ENCODE peak calls at places on chromosomes 13 and 19, in five cellular contexts. J, A, T, H and K are unnamed samples.

GRCh38 chr13:59424661-59425060 is 739.1 kb downstream of the DIAPH3 start:
- DNase-seq in A (no peak), J (no peak), H (no peak), T (no peak), K (no peak)

GRCh38 chr13:64910061-64910460 is 2320.1 kb downstream of the PCDH9 start:
- DNase-seq in T (no peak), J (no peak), A (no peak), H (no peak), K (no peak)

GRCh38 chr19:32392946-32393345 is 12.6 kb upstream of the DPY19L3 start:
- DNase-seq in T (no peak), J (no peak), H (no peak), A (no peak), K (no peak)

GRCh38 chr13:23515116-23515515 is 55.1 kb upstream of the TNFRSF19 start:
- DNase-seq in A (no peak), H (no peak), T (no peak), J (no peak), K (no peak)

GRCh38 chr13:50452761-50453160 is 390.7 kb downstream of the DLEU7 start:
- DNase-seq in T (no peak), H (no peak), J (no peak), A (no peak), K (no peak)

GRCh38 chr13:75489502-75490263 is 7.7 kb upstream of the TBC1D4 start:
- DNase-seq in A (no peak), T (no peak), J (no peak), H (no peak), K (no peak)

GRCh38 chr13:43831088-43831487 is 44.3 kb upstream of the ENOX1 start:
- DNase-seq in A (no peak), H (no peak), T (no peak), J (no peak), K (no peak)

GRCh38 chr19:52171321-52172169 is at the start of gene ZNF836:
- DNase-seq in H (peak; percentile 74), J (peak; percentile 95), T (peak; percentile 81), A (peak; percentile 89), K (peak; percentile 95)

GRCh38 chr13:24540236-24541126 is 27.9 kb upstream of the PARP4 start:
- DNase-seq in J (no peak), A (no peak), H (peak; percentile 7), T (peak; percentile 13), K (no peak)

GRCh38 chr13:113630296-113630695 is 27.7 kb downstream of the ATP4B start:
- DNase-seq in J (no peak), H (no peak), A (no peak), T (no peak), K (no peak)

GRCh38 chr19:752652-753517 is 2.0 kb downstream of the MISP start:
- DNase-seq in A (peak; percentile 97), H (no peak), T (no peak), J (no peak), K (peak; percentile 93)

GRCh38 chr13:78603240-78603947 is at the start of gene POU4F1:
- DNase-seq in A (no peak), J (no peak), T (peak; percentile 71), H (peak; percentile 92), K (peak; percentile 72)

GRCh38 chr19:13597625-13598024 is 91.3 kb upstream of the CACNA1A start:
- DNase-seq in A (peak; percentile 79), H (peak; percentile 75), T (peak; percentile 66), J (peak; percentile 33), K (no peak)

GRCh38 chr13:39215971-39216370 is 177.7 kb downstream of the NHLRC3 start:
- DNase-seq in J (no peak), A (no peak), H (no peak), T (no peak), K (no peak)

GRCh38 chr13:98068511-98068910 is 74.4 kb upstream of the FARP1 start:
- DNase-seq in T (no peak), H (no peak), J (no peak), A (no peak), K (no peak)

DNA sequence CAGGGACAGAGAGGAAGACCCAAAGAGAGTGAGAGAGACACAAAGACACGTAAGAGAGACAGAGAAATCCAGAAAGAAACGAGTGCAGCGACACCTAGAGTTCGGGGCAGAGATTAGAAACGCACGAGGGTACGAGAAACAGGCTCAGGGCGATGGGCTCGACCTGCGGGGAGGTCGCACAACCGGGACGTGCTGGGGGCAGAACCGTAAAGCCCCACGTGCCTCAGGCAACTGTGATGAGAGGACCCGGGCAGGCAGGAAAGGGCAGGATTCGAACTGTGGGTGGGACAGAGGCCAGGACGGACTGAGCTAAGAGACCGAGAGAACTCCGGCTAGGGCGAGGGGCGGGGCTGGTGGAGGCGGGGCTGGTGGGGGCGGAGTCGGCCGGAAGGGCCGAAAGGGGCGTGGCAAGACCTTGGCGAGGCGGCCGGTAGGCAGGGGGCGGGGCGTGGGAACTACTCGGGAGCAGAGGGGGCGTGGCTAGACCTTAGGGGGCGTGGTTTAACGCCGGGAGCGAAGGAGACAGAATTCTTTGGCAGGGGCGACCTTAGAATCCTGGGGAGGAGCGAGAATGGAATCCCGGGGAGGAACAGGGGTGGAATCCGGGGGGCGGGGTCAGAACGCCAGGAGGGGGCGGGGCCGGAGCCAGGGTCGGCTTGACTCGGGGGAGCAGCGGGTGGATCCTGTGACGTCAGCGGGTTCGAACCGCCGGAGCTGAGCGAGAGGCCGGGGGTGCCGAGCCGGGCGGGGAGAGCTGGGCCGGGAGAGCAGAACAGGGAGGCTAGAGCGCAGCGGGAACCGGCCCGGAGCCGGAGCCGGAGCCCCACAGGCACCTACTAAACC is at the start of gene NECTIN2:
- DNase-seq in J (peak; percentile 100), A (peak; percentile 90), H (peak; percentile 97), T (peak; percentile 99), K (peak; percentile 99)
- TF ChIP-seq POLR2A in J (peak; percentile 91), A (peak; percentile 55), H (peak; percentile 64), T (peak; percentile 76), K (peak; percentile 95)

GRCh38 chr19:4723465-4724251 is at the start of gene DPP9:
- DNase-seq in J (peak; percentile 96), T (peak; percentile 98), A (peak; percentile 97), H (peak; percentile 97), K (peak; percentile 96)

GRCh38 chr19:4724252-4724514 is 541 bp upstream of the DPP9 start:
- DNase-seq in T (no peak), J (no peak), A (no peak), H (no peak), K (peak; percentile 57)

GRCh38 chr19:4720037-4720700 is 3.5 kb downstream of the DPP9 start:
- DNase-seq in T (no peak), A (no peak), J (no peak), H (no peak), K (no peak)

GRCh38 chr19:4721196-4721595 is 2.4 kb downstream of the DPP9 start:
- DNase-seq in T (no peak), H (no peak), J (no peak), A (no peak), K (no peak)

DNA sequence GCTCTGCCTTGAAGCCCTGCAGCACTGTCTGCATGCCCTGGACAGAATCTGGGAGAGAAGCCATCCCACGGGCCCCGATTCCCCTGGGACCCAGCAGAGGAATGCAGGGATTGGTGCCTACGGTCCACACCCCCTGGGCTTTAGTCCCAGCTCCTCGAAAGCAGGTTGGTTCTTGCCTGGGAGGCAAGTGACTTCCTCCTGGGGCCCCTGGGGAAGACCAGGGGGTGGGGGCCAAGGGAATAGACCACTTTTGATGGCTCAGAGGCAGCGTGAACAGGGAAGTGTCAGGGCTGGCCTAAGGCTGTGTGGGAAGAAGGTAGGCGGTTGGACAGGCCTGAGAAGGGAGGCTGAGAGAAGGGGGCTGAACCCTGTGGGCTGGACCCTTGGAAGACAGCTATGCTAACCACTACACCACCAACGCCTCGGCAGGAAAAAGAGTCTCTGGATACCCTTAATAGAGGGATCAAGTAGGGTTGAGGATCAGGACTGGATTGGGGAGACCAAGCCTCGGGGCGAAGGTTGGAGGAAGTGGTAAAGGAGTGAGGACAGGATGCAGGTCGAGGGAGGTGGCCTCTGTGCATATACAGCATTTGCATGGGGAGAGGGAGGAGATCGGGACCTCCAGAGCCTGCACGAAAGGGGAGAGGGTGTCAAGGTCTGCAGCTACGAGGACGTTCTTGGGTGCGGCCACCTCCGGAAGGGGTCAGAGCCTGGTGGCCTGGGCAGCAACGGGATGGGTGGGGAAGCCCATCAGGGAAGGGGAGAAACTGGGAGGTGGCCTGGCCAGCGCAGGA is 774 bp downstream of the DPP9 start:
- DNase-seq in H (no peak), J (peak; percentile 51), T (peak; percentile 30), A (no peak), K (peak; percentile 62)
- TF ChIP-seq POLR2A in H (no peak), J (no peak), T (no peak), A (no peak), K (no peak)

DNA sequence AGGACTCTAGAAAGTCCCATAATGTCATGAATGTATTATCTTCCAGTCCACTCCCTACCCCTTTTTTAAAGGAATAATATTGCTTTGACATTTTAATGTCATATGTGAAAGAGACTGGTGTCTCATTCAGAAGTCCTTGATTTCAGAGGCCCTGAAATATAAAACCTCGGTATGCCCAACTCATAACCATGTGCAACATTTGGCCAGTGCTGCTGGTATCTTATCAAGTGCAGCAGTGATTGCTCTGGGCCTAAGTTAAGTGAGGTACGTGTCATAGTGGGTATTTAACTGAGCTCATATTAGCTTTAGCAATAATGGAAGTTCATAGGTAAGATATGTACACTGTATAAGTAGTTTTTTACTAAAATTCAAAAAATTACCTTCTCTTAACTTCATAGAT is 14.7 kb downstream of the TEX30 start:
- DNase-seq in J (no peak), H (no peak), A (no peak), T (no peak), K (no peak)
- TF ChIP-seq POLR2A in J (no peak), H (no peak), A (no peak), T (no peak), K (no peak)

GRCh38 chr19:46955813-46956371 is 63.7 kb upstream of the NPAS1 start:
- DNase-seq in A (no peak), H (no peak), J (no peak), T (no peak), K (no peak)
- TF ChIP-seq POLR2A in A (no peak), H (no peak), J (no peak), T (no peak), K (no peak)

GRCh38 chr19:5520501-5520900 is 47.3 kb downstream of the TINCR start:
- DNase-seq in A (no peak), J (no peak), T (no peak), H (no peak), K (no peak)
- TF ChIP-seq POLR2A in A (no peak), J (no peak), T (no peak), H (no peak), K (no peak)

GRCh38 chr19:8389891-8390616 is at the start of gene RAB11B:
- DNase-seq in A (peak; percentile 96), T (peak; percentile 100), H (peak; percentile 92), J (peak; percentile 100), K (peak; percentile 99)
- TF ChIP-seq POLR2A in A (peak; percentile 55), T (peak; percentile 54), H (peak; percentile 62), J (peak; percentile 41), K (peak; percentile 58)